ENCODE peak calls at places on chromosomes 12 and 14, in nine cellular contexts. One of them, this sample, is unnamed.

GRCh38 chr12:98470469-98471082 is 44.8 kb upstream of the TMPO start:
- DNase-seq in fibroblast of lung: no peak
- DNase-seq in heart right ventricle: no peak
- DNase-seq in testis: no peak
- DNase-seq in lower lobe of right lung: no peak
- DNase-seq in heart left ventricle: no peak
- DNase-seq in dorsolateral prefrontal cortex: no peak
- DNase-seq in OCI-LY7: no peak
- DNase-seq in cardiac muscle cell: no peak
- DNase-seq in this sample: no peak

GRCh38 chr12:56362130-56363059 is at the start of gene APOF:
- DNase-seq in cardiac muscle cell: no peak
- DNase-seq in heart right ventricle: no peak
- DNase-seq in dorsolateral prefrontal cortex: no peak
- DNase-seq in fibroblast of lung: no peak
- DNase-seq in heart left ventricle: no peak
- DNase-seq in lower lobe of right lung: no peak
- DNase-seq in testis: no peak
- DNase-seq in OCI-LY7: no peak
- DNase-seq in this sample: no peak

GRCh38 chr14:43669355-43669754 is 837.7 kb downstream of the FSCB start:
- DNase-seq in heart left ventricle: no peak
- DNase-seq in lower lobe of right lung: no peak
- DNase-seq in testis: no peak
- DNase-seq in OCI-LY7: no peak
- DNase-seq in fibroblast of lung: no peak
- DNase-seq in dorsolateral prefrontal cortex: no peak
- DNase-seq in heart right ventricle: no peak
- DNase-seq in cardiac muscle cell: no peak
- DNase-seq in this sample: no peak

GRCh38 chr14:99157676-99158075 is 114.3 kb downstream of the BCL11B start:
- DNase-seq in cardiac muscle cell: no peak
- DNase-seq in heart right ventricle: no peak
- DNase-seq in testis: no peak
- DNase-seq in lower lobe of right lung: no peak
- DNase-seq in fibroblast of lung: no peak
- DNase-seq in dorsolateral prefrontal cortex: no peak
- DNase-seq in OCI-LY7: no peak
- DNase-seq in heart left ventricle: no peak
- DNase-seq in this sample: no peak

GRCh38 chr12:64362721-64363305 is 27.7 kb downstream of the C12orf56 start:
- DNase-seq in heart left ventricle: no peak
- DNase-seq in OCI-LY7: no peak
- DNase-seq in heart right ventricle: no peak
- DNase-seq in cardiac muscle cell: no peak
- DNase-seq in lower lobe of right lung: no peak
- DNase-seq in fibroblast of lung: no peak
- DNase-seq in testis: no peak
- DNase-seq in dorsolateral prefrontal cortex: no peak
- DNase-seq in this sample: no peak

GRCh38 chr14:98412431-98412830 is 859.6 kb downstream of the BCL11B start:
- DNase-seq in fibroblast of lung: no peak
- DNase-seq in dorsolateral prefrontal cortex: no peak
- DNase-seq in testis: no peak
- DNase-seq in OCI-LY7: no peak
- DNase-seq in heart right ventricle: no peak
- DNase-seq in heart left ventricle: no peak
- DNase-seq in lower lobe of right lung: no peak
- DNase-seq in cardiac muscle cell: no peak
- DNase-seq in this sample: no peak

GRCh38 chr14:24297190-24297964 is 2.2 kb downstream of the DHRS1 start:
- DNase-seq in heart right ventricle: no peak
- DNase-seq in heart left ventricle: no peak
- DNase-seq in cardiac muscle cell: peak; percentile 13
- DNase-seq in testis: no peak
- DNase-seq in dorsolateral prefrontal cortex: no peak
- DNase-seq in lower lobe of right lung: no peak
- DNase-seq in OCI-LY7: peak; percentile 24
- DNase-seq in fibroblast of lung: peak; percentile 20
- DNase-seq in this sample: no peak

GRCh38 chr14:85576161-85576560 is 46.2 kb downstream of the FLRT2 start:
- DNase-seq in heart left ventricle: no peak
- DNase-seq in heart right ventricle: no peak
- DNase-seq in dorsolateral prefrontal cortex: no peak
- DNase-seq in fibroblast of lung: peak; percentile 38
- DNase-seq in cardiac muscle cell: no peak
- DNase-seq in OCI-LY7: no peak
- DNase-seq in testis: no peak
- DNase-seq in lower lobe of right lung: no peak
- DNase-seq in this sample: no peak

GRCh38 chr12:54591001-54591591 is 2.6 kb upstream of the PPP1R1A start:
- DNase-seq in heart left ventricle: peak; percentile 41
- DNase-seq in lower lobe of right lung: no peak
- DNase-seq in fibroblast of lung: peak; percentile 17
- DNase-seq in heart right ventricle: no peak
- DNase-seq in testis: no peak
- DNase-seq in cardiac muscle cell: peak; percentile 33
- DNase-seq in dorsolateral prefrontal cortex: no peak
- DNase-seq in OCI-LY7: peak; percentile 10
- DNase-seq in this sample: no peak

GRCh38 chr14:105487986-105488777 is 1.5 kb downstream of the CRIP1 start:
- DNase-seq in heart right ventricle: peak; percentile 39
- DNase-seq in OCI-LY7: no peak
- DNase-seq in testis: no peak
- DNase-seq in lower lobe of right lung: no peak
- DNase-seq in fibroblast of lung: no peak
- DNase-seq in dorsolateral prefrontal cortex: no peak
- DNase-seq in cardiac muscle cell: no peak
- DNase-seq in heart left ventricle: no peak
- DNase-seq in this sample: no peak
- H3K4me3 ChIP-seq in heart right ventricle: peak overlapping the region; percentile 81
- H3K4me3 ChIP-seq in OCI-LY7: peak overlapping the region; percentile 35
- H3K4me3 ChIP-seq in testis: no peak overlapping the region
- H3K4me3 ChIP-seq in lower lobe of right lung: peak overlapping the region; percentile 83
- H3K4me3 ChIP-seq in fibroblast of lung: no peak overlapping the region
- H3K4me3 ChIP-seq in dorsolateral prefrontal cortex: peak overlapping the region; percentile 17
- H3K4me3 ChIP-seq in cardiac muscle cell: no peak overlapping the region
- H3K4me3 ChIP-seq in heart left ventricle: peak overlapping the region; percentile 73
- H3K4me3 ChIP-seq in this sample: peak overlapping the region; percentile 63

DNA sequence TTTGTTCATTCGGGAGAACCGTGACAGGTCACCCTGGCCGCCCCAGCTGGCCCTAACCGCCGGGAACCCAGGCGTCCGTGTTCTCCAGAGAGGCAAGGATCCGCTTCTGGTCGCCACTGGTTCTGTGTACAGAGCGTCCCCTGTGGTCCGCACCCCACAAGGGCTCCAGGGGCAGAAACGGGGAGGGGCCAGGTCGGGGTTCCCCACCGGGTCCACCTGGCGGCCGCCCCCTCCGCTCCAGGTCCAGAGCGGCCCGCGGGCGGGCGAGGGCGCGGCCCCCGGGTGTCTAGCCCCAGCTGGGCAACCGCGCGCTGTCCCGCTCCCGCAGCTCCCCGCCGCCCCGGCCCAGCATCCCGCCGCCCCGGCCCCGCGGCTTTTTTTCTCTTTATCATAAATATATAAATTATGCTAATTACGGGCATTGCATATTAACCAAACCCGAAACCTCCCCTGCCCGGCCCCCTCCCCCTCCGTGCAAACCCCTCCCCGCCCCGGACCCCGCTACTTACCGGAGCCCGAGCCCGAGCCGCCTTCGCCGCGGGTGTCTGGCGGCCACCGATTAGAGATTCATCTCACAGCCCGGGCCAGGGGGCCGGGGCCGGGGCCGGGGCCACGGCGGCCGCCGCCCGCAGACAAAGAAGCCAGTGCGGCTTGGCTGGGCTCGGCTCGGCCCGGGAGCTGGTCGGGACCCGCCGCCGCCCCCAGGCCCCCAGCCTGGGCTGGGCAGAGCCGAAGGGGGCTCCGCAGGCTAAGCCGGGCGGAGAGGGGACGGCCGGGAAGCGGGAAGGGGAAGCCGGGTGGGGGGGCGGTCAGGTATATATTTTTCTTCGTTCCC is 512 bp downstream of the POU6F1 start:
- DNase-seq in testis: peak; percentile 52
- DNase-seq in fibroblast of lung: no peak
- DNase-seq in heart left ventricle: peak; percentile 67
- DNase-seq in OCI-LY7: peak; percentile 58
- DNase-seq in cardiac muscle cell: peak; percentile 17
- DNase-seq in heart right ventricle: peak; percentile 57
- DNase-seq in lower lobe of right lung: peak; percentile 79
- DNase-seq in dorsolateral prefrontal cortex: peak; percentile 76
- DNase-seq in this sample: peak; percentile 58
- TF ChIP-seq CTCF in testis: no peak
- TF ChIP-seq CTCF in fibroblast of lung: peak; percentile 15
- TF ChIP-seq CTCF in heart left ventricle: peak; percentile 45
- TF ChIP-seq CTCF in OCI-LY7: peak; percentile 64
- TF ChIP-seq CTCF in cardiac muscle cell: peak; percentile 21
- TF ChIP-seq CTCF in heart right ventricle: peak; percentile 32
- TF ChIP-seq CTCF in lower lobe of right lung: peak; percentile 23
- TF ChIP-seq CTCF in dorsolateral prefrontal cortex: peak; percentile 20
- TF ChIP-seq CTCF in this sample: peak; percentile 11

GRCh38 chr14:103095210-103095778 is 769 bp downstream of the EXOC3L4 start:
- DNase-seq in OCI-LY7: no peak
- DNase-seq in fibroblast of lung: no peak
- DNase-seq in testis: no peak
- DNase-seq in lower lobe of right lung: no peak
- DNase-seq in heart right ventricle: no peak
- DNase-seq in cardiac muscle cell: no peak
- DNase-seq in heart left ventricle: no peak
- DNase-seq in dorsolateral prefrontal cortex: no peak
- DNase-seq in this sample: no peak

GRCh38 chr14:103091883-103092222 is 2.7 kb upstream of the EXOC3L4 start:
- DNase-seq in lower lobe of right lung: no peak
- DNase-seq in dorsolateral prefrontal cortex: no peak
- DNase-seq in heart right ventricle: no peak
- DNase-seq in cardiac muscle cell: no peak
- DNase-seq in testis: no peak
- DNase-seq in heart left ventricle: no peak
- DNase-seq in OCI-LY7: no peak
- DNase-seq in fibroblast of lung: no peak
- DNase-seq in this sample: no peak

GRCh38 chr14:103094406-103095209 is at the start of gene EXOC3L4:
- DNase-seq in heart right ventricle: peak; percentile 18
- DNase-seq in OCI-LY7: no peak
- DNase-seq in testis: no peak
- DNase-seq in fibroblast of lung: peak; percentile 50
- DNase-seq in lower lobe of right lung: no peak
- DNase-seq in heart left ventricle: no peak
- DNase-seq in dorsolateral prefrontal cortex: no peak
- DNase-seq in cardiac muscle cell: no peak
- DNase-seq in this sample: no peak

GRCh38 chr14:103096387-103096786 is 1.9 kb downstream of the EXOC3L4 start:
- DNase-seq in heart left ventricle: no peak
- DNase-seq in testis: no peak
- DNase-seq in cardiac muscle cell: no peak
- DNase-seq in dorsolateral prefrontal cortex: no peak
- DNase-seq in OCI-LY7: no peak
- DNase-seq in heart right ventricle: no peak
- DNase-seq in fibroblast of lung: no peak
- DNase-seq in lower lobe of right lung: no peak
- DNase-seq in this sample: no peak

DNA sequence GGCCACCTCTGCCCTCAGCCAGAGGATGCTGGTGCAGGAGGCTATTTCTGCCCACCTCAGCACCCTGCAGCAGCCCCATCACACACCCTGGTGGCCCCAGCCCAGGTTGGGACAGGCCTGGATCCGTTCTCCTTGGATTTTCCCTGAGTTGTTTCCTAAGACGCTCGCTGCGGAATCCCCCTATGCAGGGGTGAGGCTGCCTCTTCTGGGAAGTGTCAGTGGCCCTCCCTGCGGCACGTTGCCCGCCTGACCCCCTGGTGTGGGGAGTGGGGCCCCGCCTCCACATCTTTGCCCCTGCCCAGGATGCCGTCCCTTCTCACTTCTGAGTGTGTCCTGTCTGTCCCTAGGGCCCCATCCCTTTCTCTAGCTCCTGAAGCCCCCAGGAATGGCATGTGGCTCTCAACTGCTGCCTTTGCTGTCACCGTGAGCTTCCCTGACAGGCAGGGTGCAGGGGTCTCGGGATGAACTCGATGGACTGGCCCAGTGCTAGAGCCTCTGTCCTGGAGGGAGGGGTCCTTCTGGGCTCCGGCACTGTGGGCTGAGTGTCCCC is 594 bp upstream of the EXOC3L4 start:
- DNase-seq in cardiac muscle cell: no peak
- DNase-seq in testis: no peak
- DNase-seq in fibroblast of lung: no peak
- DNase-seq in heart left ventricle: no peak
- DNase-seq in OCI-LY7: no peak
- DNase-seq in lower lobe of right lung: no peak
- DNase-seq in heart right ventricle: peak; percentile 5
- DNase-seq in dorsolateral prefrontal cortex: no peak
- DNase-seq in this sample: no peak
- H3K27ac ChIP-seq in cardiac muscle cell: no peak overlapping the region
- H3K27ac ChIP-seq in testis: peak overlapping the region; percentile 60
- H3K27ac ChIP-seq in fibroblast of lung: no peak overlapping the region
- H3K27ac ChIP-seq in heart left ventricle: peak overlapping the region; percentile 69
- H3K27ac ChIP-seq in OCI-LY7: no peak overlapping the region
- H3K27ac ChIP-seq in lower lobe of right lung: peak overlapping the region; percentile 76
- H3K27ac ChIP-seq in heart right ventricle: peak overlapping the region; percentile 79
- H3K27ac ChIP-seq in dorsolateral prefrontal cortex: no peak overlapping the region
- H3K27ac ChIP-seq in this sample: no peak overlapping the region

DNA sequence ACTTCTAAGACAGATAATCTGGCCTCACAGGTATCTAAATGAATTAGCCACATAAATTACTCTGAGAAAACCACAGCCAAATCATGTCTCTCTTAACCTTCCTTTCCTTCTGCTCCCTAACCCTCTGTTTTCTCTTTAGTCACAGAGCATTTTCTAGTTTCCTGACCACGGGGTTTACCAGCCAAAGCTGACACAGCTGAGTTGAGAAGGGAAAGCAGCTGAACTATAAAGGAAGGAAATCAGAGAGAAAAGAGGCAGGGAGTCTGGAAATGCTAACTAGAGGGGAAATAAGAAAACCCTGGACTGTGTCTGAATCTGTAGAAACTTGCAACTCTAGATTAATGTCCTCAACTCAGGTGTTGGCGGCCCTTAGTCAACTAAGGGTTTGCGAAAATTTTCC is 24.4 kb downstream of the ANKS1B start:
- DNase-seq in dorsolateral prefrontal cortex: no peak
- DNase-seq in lower lobe of right lung: no peak
- DNase-seq in testis: no peak
- DNase-seq in OCI-LY7: no peak
- DNase-seq in cardiac muscle cell: peak; percentile 34
- DNase-seq in fibroblast of lung: no peak
- DNase-seq in heart right ventricle: no peak
- DNase-seq in heart left ventricle: no peak
- DNase-seq in this sample: no peak
- H3K4me3 ChIP-seq in dorsolateral prefrontal cortex: no peak overlapping the region
- H3K4me3 ChIP-seq in lower lobe of right lung: no peak overlapping the region
- H3K4me3 ChIP-seq in testis: no peak overlapping the region
- H3K4me3 ChIP-seq in OCI-LY7: no peak overlapping the region
- H3K4me3 ChIP-seq in cardiac muscle cell: no peak overlapping the region
- H3K4me3 ChIP-seq in fibroblast of lung: no peak overlapping the region
- H3K4me3 ChIP-seq in heart right ventricle: no peak overlapping the region
- H3K4me3 ChIP-seq in heart left ventricle: no peak overlapping the region
- H3K4me3 ChIP-seq in this sample: no peak overlapping the region